ENCODE peak calls at places on chromosomes 3 and 15, in five cellular contexts. P is Peyer's patch, O is heart left ventricle, G is SJSA1, A is testis. M is an unnamed sample.
A peak's percentile ranks its signal among the peaks of the same experiment; 100 is the strongest.

GRCh38 chr15:51129513-51130197 is 34.9 kb upstream of the TNFAIP8L3 start:
- DNase-seq in P (no peak), O (no peak), G (no peak), A (no peak), M (no peak)

GRCh38 chr3:146142757-146143156 is 18.2 kb downstream of the PLOD2 start:
- DNase-seq in P (no peak), O (no peak), G (peak; percentile 45), A (no peak), M (no peak)

GRCh38 chr15:47987908-47988532 is 132.8 kb upstream of the SLC24A5 start:
- DNase-seq in P (no peak), O (no peak), G (no peak), A (peak; percentile 52), M (no peak)

GRCh38 chr3:160754371-160754854 is 1.6 kb upstream of the PPM1L start:
- DNase-seq in P (no peak), O (peak; percentile 44), G (no peak), A (peak; percentile 59), M (no peak)

GRCh38 chr15:29698030-29698701 is 124.1 kb downstream of the TJP1 start:
- DNase-seq in P (no peak), O (no peak), G (peak; percentile 74), A (no peak), M (no peak)

GRCh38 chr3:15287565-15288330 is 44.6 kb downstream of the SH3BP5 start:
- DNase-seq in P (no peak), O (peak; percentile 53), G (peak; percentile 68), A (peak; percentile 77), M (no peak)

GRCh38 chr3:50121416-50122032 is 32.8 kb downstream of the RBM5 start:
- DNase-seq in P (peak; percentile 85), O (peak; percentile 71), G (peak; percentile 73), A (peak; percentile 74), M (peak; percentile 72)

GRCh38 chr15:95937128-95937528 is 393.4 kb upstream of the NR2F2 start:
- DNase-seq in P (no peak), O (no peak), G (no peak), A (no peak), M (no peak)

GRCh38 chr15:36208868-36209582 is 370.4 kb upstream of the CDIN1 start:
- DNase-seq in P (no peak), O (no peak), G (no peak), A (no peak), M (no peak)

GRCh38 chr3:174951023-174951422 is 91.9 kb downstream of the NAALADL2 start:
- DNase-seq in P (no peak), O (no peak), G (no peak), A (no peak), M (no peak)

GRCh38 chr15:89208256-89208655 is 13.1 kb downstream of the RLBP1 start:
- DNase-seq in P (no peak), O (no peak), G (no peak), A (no peak), M (no peak)

GRCh38 chr3:133949438-133949837 is 53.8 kb upstream of the RAB6B start:
- DNase-seq in P (no peak), O (no peak), G (no peak), A (no peak), M (peak; percentile 20)

GRCh38 chr3:130975251-130975650 is 51.4 kb downstream of the ASTE1 start:
- DNase-seq in P (no peak), O (no peak), G (no peak), A (no peak), M (no peak)

GRCh38 chr3:174147798-174148197 is 711.3 kb upstream of the NAALADL2 start:
- DNase-seq in P (no peak), O (no peak), G (no peak), A (no peak), M (no peak)

GRCh38 chr3:288383-288782 is 91.8 kb downstream of the CHL1 start:
- DNase-seq in P (no peak), O (no peak), G (no peak), A (no peak), M (no peak)

GRCh38 chr15:79644091-79644490 is 212.0 kb downstream of the MINAR1 start:
- DNase-seq in P (no peak), O (no peak), G (peak; percentile 58), A (no peak), M (no peak)

GRCh38 chr3:178719036-178719635 is 182.9 kb downstream of the KCNMB2 start:
- DNase-seq in P (no peak), O (no peak), G (no peak), A (no peak), M (no peak)

GRCh38 chr15:48945386-48945785 is 18.3 kb downstream of the SHC4 start:
- DNase-seq in P (no peak), O (no peak), G (no peak), A (no peak), M (no peak)

GRCh38 chr15:78312956-78313355 is 13.5 kb upstream of the SKIC8 start:
- DNase-seq in P (no peak), O (no peak), G (no peak), A (no peak), M (no peak)
- H3K9me3 ChIP-seq in P (no peaks in the 10 kb centered on the region), O (no peaks in the 10 kb centered on the region), G (no peaks in the 10 kb centered on the region), A (no peaks in the 10 kb centered on the region), M (no peaks in the 10 kb centered on the region)

GRCh38 chr3:127790580-127791183 is 31.6 kb downstream of the MGLL start:
- DNase-seq in P (peak; percentile 43), O (no peak), G (no peak), A (no peak), M (no peak)
- H3K4me1 ChIP-seq in P (peaks cover 1% of the 10 kb centered on the region), O (peaks cover 84% of the 10 kb centered on the region), G (peaks cover 55% of the 10 kb centered on the region), A (peaks cover 46% of the 10 kb centered on the region), M (no peaks in the 10 kb centered on the region)

GRCh38 chr3:1955750-1956149 is 142.9 kb upstream of the CNTN4 start:
- DNase-seq in P (no peak), O (no peak), G (no peak), A (no peak), M (no peak)
- H3K9me3 ChIP-seq in P (no peaks in the 10 kb centered on the region), O (no peaks in the 10 kb centered on the region), G (no peaks in the 10 kb centered on the region), A (no peaks in the 10 kb centered on the region), M (peaks cover 6% of the 10 kb centered on the region)

DNA sequence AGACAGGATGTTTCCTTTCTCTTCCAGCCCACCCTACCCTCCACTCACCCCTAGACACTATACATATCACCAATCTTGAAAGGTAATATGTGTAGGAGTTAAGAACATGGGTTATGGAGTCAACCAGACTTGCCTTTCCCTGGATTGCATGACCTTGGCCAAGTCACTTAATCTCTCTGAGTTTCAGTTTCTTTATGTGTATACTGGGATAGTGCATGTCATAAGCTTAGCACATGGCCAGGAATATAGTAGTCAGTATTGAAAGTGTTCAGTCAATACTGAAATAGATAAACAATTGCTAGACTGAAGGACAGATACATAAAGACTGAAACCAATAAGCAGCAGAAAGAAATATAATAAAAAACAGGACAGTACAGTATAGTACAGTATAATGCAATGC is 283.2 kb upstream of the STT3B start:
- DNase-seq in P (no peak), O (no peak), G (no peak), A (no peak), M (no peak)
- H3K4me1 ChIP-seq in P (no peaks in the 10 kb centered on the region), O (no peaks in the 10 kb centered on the region), G (no peaks in the 10 kb centered on the region), A (no peaks in the 10 kb centered on the region), M (no peaks in the 10 kb centered on the region)

GRCh38 chr15:21261965-21262850 is 178.1 kb downstream of the POTEB3 start:
- DNase-seq in P (peak; percentile 42), O (peak; percentile 22), G (peak; percentile 46), A (no peak), M (no peak)

GRCh38 chr15:21267231-21267630 is 173.1 kb downstream of the POTEB3 start:
- DNase-seq in P (no peak), O (no peak), G (no peak), A (no peak), M (no peak)

GRCh38 chr15:21262851-21263400 is 177.4 kb downstream of the POTEB3 start:
- DNase-seq in P (no peak), O (no peak), G (no peak), A (peak; percentile 82), M (no peak)

GRCh38 chr15:21260966-21261395 is 179.3 kb downstream of the POTEB3 start:
- DNase-seq in P (peak; percentile 43), O (peak; percentile 17), G (peak; percentile 35), A (peak; percentile 26), M (no peak)

DNA sequence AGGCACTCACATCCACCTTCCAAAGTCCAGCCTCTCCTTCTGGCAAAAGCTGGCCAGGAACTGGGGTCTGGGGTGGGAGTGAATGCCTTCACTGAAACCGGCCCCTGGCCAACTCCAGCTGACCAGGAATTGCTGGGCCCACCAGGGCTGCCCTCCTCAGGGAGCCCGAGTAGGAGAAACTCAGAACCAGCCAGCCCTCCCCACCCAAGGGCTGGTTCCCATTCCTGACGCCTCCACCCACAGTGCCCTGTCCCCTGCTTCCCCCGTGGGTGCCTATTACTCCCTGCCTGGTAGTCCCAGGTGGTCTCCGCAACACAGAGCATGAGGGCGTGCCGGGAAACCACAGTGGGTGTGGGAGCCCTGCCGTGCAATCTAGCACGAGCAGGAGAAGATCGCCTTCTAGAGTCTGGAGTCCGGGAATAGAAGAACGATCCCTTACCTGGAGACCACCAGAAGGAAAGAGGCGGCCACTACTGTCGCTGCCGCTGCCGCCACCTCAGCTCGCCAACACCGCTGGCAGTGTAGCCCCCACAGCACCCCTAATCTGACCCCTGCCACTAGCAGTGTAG is 178.8 kb downstream of the POTEB3 start:
- DNase-seq in P (peak; percentile 43), O (peak; percentile 23), G (no peak), A (peak; percentile 20), M (no peak)
- H3K9me3 ChIP-seq in P (no peaks in the 10 kb centered on the region), O (no peaks in the 10 kb centered on the region), G (no peaks in the 10 kb centered on the region), A (no peaks in the 10 kb centered on the region), M (peaks cover 28% of the 10 kb centered on the region)

DNA sequence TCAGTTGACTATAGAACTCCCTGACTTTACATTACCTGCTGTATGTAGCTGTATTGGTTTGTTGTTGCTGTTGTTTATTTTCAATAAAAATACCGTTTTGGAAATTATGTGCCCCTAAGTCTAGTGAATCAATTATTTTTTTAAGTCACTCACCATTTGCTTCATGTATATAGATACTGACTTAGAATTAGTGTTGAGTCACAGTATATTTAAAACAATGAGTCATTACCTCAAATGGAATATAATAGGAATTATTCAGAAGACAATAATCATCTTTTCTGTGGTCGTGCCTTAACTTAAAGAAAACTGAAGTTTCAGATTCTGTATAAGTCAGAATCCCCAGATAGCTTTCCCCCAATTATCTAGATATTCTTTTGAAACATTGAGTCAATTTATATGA is 21.0 kb upstream of the ALDH1A2 start:
- DNase-seq in P (no peak), O (no peak), G (no peak), A (no peak), M (no peak)
- H3K4me1 ChIP-seq in P (no peaks in the 10 kb centered on the region), O (no peaks in the 10 kb centered on the region), G (no peaks in the 10 kb centered on the region), A (no peaks in the 10 kb centered on the region), M (no peaks in the 10 kb centered on the region)

M was measured in iPS DF 6.9.